ENCODE peak calls at places on chromosomes 13 and 19, in five cellular contexts. T is KG1, S is HT1080, F is mucosa of gallbladder, K is activated T-cell treated with anti-CD3 and anti-CD28 coated beads for 24 hours. L is an unnamed sample.

GRCh38 chr19:11574689-11575088 is 2.8 kb downstream of the ACP5 start:
- DNase-seq in S (no peak), K (no peak), T (no peak), F (no peak), L (no peak)

GRCh38 chr13:109695402-109696190 is 90.8 kb downstream of the IRS2 start:
- DNase-seq in T (no peak), F (no peak), K (no peak), S (no peak), L (no peak)

GRCh38 chr19:38252935-38253691 is 3.1 kb downstream of the PPP1R14A start:
- DNase-seq in K (no peak), T (no peak), F (no peak), S (no peak), L (no peak)

GRCh38 chr19:55535579-55536350 is 1.2 kb downstream of the SBK2 start:
- DNase-seq in K (no peak), T (no peak), F (no peak), S (no peak), L (no peak)

GRCh38 chr13:52344108-52344507 is 61.9 kb downstream of the THSD1 start:
- DNase-seq in K (no peak), S (no peak), T (no peak), F (no peak), L (no peak)

GRCh38 chr19:49591731-49592485 is 926 bp downstream of the PRR12 start:
- DNase-seq in F (no peak), T (peak; percentile 55), K (no peak), S (peak; percentile 71), L (no peak)

GRCh38 chr13:47708386-47708785 is 292.7 kb downstream of the SUCLA2 start:
- DNase-seq in F (no peak), T (no peak), K (no peak), S (peak; percentile 69), L (no peak)

GRCh38 chr13:102877285-102877684 is 31.5 kb downstream of the ERCC5 start:
- DNase-seq in S (no peak), T (no peak), F (no peak), K (no peak), L (no peak)

GRCh38 chr19:12937243-12938053 is 961 bp upstream of the CALR start:
- DNase-seq in S (peak; percentile 34), K (no peak), T (peak; percentile 87), F (peak; percentile 66), L (peak; percentile 86)

GRCh38 chr19:54107876-54108490 is 5.3 kb downstream of the NDUFA3 start:
- DNase-seq in K (no peak), F (no peak), T (no peak), S (no peak), L (no peak)

GRCh38 chr13:20472531-20472930 is 53.1 kb downstream of the CRYL1 start:
- DNase-seq in F (no peak), S (no peak), K (no peak), T (no peak), L (no peak)

GRCh38 chr19:55703790-55704215 is 28.8 kb downstream of the EPN1 start:
- DNase-seq in T (no peak), S (no peak), K (peak; percentile 41), F (peak; percentile 50), L (no peak)

GRCh38 chr13:98963917-98964316 is 13.9 kb downstream of the DOCK9 start:
- DNase-seq in S (no peak), T (no peak), F (no peak), K (no peak), L (no peak)

GRCh38 chr13:45367358-45367757 is 26.4 kb upstream of the TPT1 start:
- DNase-seq in T (no peak), K (peak; percentile 87), S (peak; percentile 98), F (peak; percentile 75), L (peak; percentile 50)